ENCODE peak calls at places on chromosomes 1 and 21, in eight cellular contexts. P, E, S, Y, Z, Q, C and J are unnamed samples.

GRCh38 chr1:235253219-235253640 is 74.7 kb downstream of the ARID4B start:
- DNase-seq in P (no peak), E (peak; percentile 39), S (peak; percentile 77), Y (peak; percentile 83), Z (no peak), Q (peak; percentile 64), C (peak; percentile 53), J (peak; percentile 69)

GRCh38 chr1:172671591-172671990 is 12.7 kb downstream of the FASLG start:
- DNase-seq in P (no peak), E (peak; percentile 13), S (no peak), Y (peak; percentile 76), Z (no peak), Q (no peak), C (no peak), J (no peak)

GRCh38 chr1:182917386-182917785 is 35.6 kb downstream of the SHCBP1L start:
- DNase-seq in P (no peak), E (no peak), S (no peak), Y (no peak), Z (no peak), Q (no peak), C (no peak), J (no peak)

GRCh38 chr1:167488786-167489185 is 29.5 kb downstream of the CD247 start:
- DNase-seq in P (no peak), E (no peak), S (peak; percentile 41), Y (no peak), Z (no peak), Q (no peak), C (no peak), J (no peak)

GRCh38 chr1:227934476-227935313 is 13.0 kb downstream of the WNT9A start:
- DNase-seq in P (peak; percentile 10), E (peak; percentile 51), S (no peak), Y (peak; percentile 72), Z (no peak), Q (no peak), C (peak; percentile 43), J (peak; percentile 47)

GRCh38 chr1:219304227-219305226 is 130.8 kb downstream of the LYPLAL1 start:
- DNase-seq in P (no peak), E (peak; percentile 65), S (peak; percentile 89), Y (peak; percentile 83), Z (no peak), Q (peak; percentile 33), C (no peak), J (peak; percentile 65)

GRCh38 chr1:235919127-235919796 is 52.6 kb upstream of the LYST start:
- DNase-seq in P (no peak), E (no peak), S (no peak), Y (peak; percentile 63), Z (no peak), Q (no peak), C (no peak), J (no peak)

GRCh38 chr1:232805269-232806070 is at the start of gene MAP10:
- DNase-seq in P (peak; percentile 66), E (peak; percentile 43), S (peak; percentile 72), Y (peak; percentile 70), Z (peak; percentile 69), Q (peak; percentile 79), C (peak; percentile 58), J (peak; percentile 24)

GRCh38 chr21:32940079-32941014 is 85.4 kb upstream of the OLIG2 start:
- DNase-seq in P (no peak), E (peak; percentile 41), S (no peak), Y (peak; percentile 56), Z (no peak), Q (peak; percentile 40), C (peak; percentile 55), J (peak; percentile 22)

GRCh38 chr1:236575523-236575922 is 28.8 kb downstream of the HEATR1 start:
- DNase-seq in P (no peak), E (no peak), S (no peak), Y (no peak), Z (no peak), Q (no peak), C (no peak), J (no peak)

GRCh38 chr21:44903054-44903685 is 17.5 kb downstream of the ITGB2 start:
- DNase-seq in P (no peak), E (no peak), S (no peak), Y (no peak), Z (no peak), Q (no peak), C (no peak), J (no peak)

GRCh38 chr1:1534401-1535145 is 5.9 kb downstream of the TMEM240 start:
- DNase-seq in P (no peak), E (no peak), S (no peak), Y (no peak), Z (no peak), Q (no peak), C (no peak), J (no peak)

GRCh38 chr1:155008015-155008941 is 5.7 kb downstream of the ZBTB7B start:
- DNase-seq in P (no peak), E (no peak), S (no peak), Y (no peak), Z (peak; percentile 49), Q (no peak), C (peak; percentile 85), J (no peak)

GRCh38 chr1:156106624-156107488 is 7.7 kb upstream of the LMNA start:
- DNase-seq in P (no peak), E (no peak), S (peak; percentile 80), Y (peak; percentile 75), Z (no peak), Q (peak; percentile 54), C (no peak), J (no peak)

GRCh38 chr21:41758550-41758949 is 8.3 kb downstream of the RIPK4 start:
- DNase-seq in P (no peak), E (no peak), S (no peak), Y (peak; percentile 35), Z (no peak), Q (no peak), C (no peak), J (peak; percentile 88)

GRCh38 chr21:43693981-43694380 is 24.9 kb upstream of the PDXK start:
- DNase-seq in P (no peak), E (no peak), S (no peak), Y (no peak), Z (no peak), Q (no peak), C (no peak), J (no peak)

GRCh38 chr21:28779914-28780313 is 212.8 kb downstream of the LTN1 start:
- DNase-seq in P (no peak), E (no peak), S (no peak), Y (no peak), Z (no peak), Q (no peak), C (no peak), J (no peak)

GRCh38 chr1:206892351-206892984 is 4.8 kb upstream of the IL24 start:
- DNase-seq in P (no peak), E (no peak), S (no peak), Y (peak; percentile 69), Z (no peak), Q (no peak), C (no peak), J (no peak)

GRCh38 chr1:209319057-209319432 is 264.5 kb upstream of the CAMK1G start:
- DNase-seq in P (no peak), E (no peak), S (no peak), Y (no peak), Z (no peak), Q (no peak), C (no peak), J (no peak)

GRCh38 chr1:53956308-53957168 is 10.4 kb downstream of the LRRC42 start:
- DNase-seq in P (no peak), E (no peak), S (no peak), Y (no peak), Z (no peak), Q (no peak), C (no peak), J (no peak)

GRCh38 chr1:209787551-209787950 is 3.2 kb upstream of the C1orf74 start:
- DNase-seq in P (no peak), E (no peak), S (peak; percentile 73), Y (peak; percentile 44), Z (no peak), Q (peak; percentile 58), C (no peak), J (no peak)

GRCh38 chr1:5428391-5428790 is 563.8 kb downstream of the NPHP4 start:
- DNase-seq in P (no peak), E (no peak), S (no peak), Y (no peak), Z (no peak), Q (no peak), C (no peak), J (no peak)

GRCh38 chr21:33655591-33656221 is 13.4 kb downstream of the ITSN1 start:
- DNase-seq in P (no peak), E (peak; percentile 78), S (no peak), Y (peak; percentile 94), Z (no peak), Q (no peak), C (no peak), J (peak; percentile 91)

GRCh38 chr1:244097523-244098390 is 46.7 kb downstream of the ZBTB18 start:
- DNase-seq in P (no peak), E (no peak), S (no peak), Y (peak; percentile 68), Z (no peak), Q (no peak), C (no peak), J (no peak)

GRCh38 chr1:14442669-14443068 is 155.8 kb upstream of the KAZN start:
- DNase-seq in P (no peak), E (no peak), S (no peak), Y (no peak), Z (no peak), Q (no peak), C (no peak), J (no peak)

GRCh38 chr1:233700338-233700737 is 86.4 kb downstream of the KCNK1 start:
- DNase-seq in P (no peak), E (no peak), S (no peak), Y (no peak), Z (no peak), Q (no peak), C (no peak), J (no peak)